ENCODE peak calls at places on chromosomes 5 and 9, in six cellular contexts. V is K562, T is GM12878, Z is H1, G is HepG2, F is SK-N-SH. D is an unnamed sample.

GRCh38 chr9:137491735-137492432 is 32.8 kb upstream of the NSMF start:
- DNase-seq in V (peak), T (no peak), Z (no peak), G (no peak), F (no peak), D (no peak)

GRCh38 chr5:133924221-133924920 is 44.1 kb downstream of the C5orf15 start:
- DNase-seq in V (no peak), T (no peak), Z (no peak), G (no peak), F (peak), D (no peak)

GRCh38 chr5:100901851-100902341 is 1.2 kb downstream of the ST8SIA4 start:
- DNase-seq in V (no peak), T (no peak), Z (no peak), G (no peak), F (no peak), D (peak)

GRCh38 chr5:143557061-143557818 is 153.8 kb upstream of the NR3C1 start:
- DNase-seq in V (no peak), T (peak), Z (no peak), G (no peak), F (no peak), D (no peak)

GRCh38 chr9:75010570-75010969 is 17.5 kb downstream of the CARNMT1 start:
- DNase-seq in V (no peak), T (no peak), Z (no peak), G (no peak), F (no peak), D (no peak)

GRCh38 chr9:69036319-69036718 is 767 bp downstream of the FXN start:
- DNase-seq in V (peak), T (no peak), Z (no peak), G (peak), F (no peak), D (peak)

GRCh38 chr9:137241490-137242328 is 622 bp downstream of the TUBB4B start:
- DNase-seq in V (peak), T (no peak), Z (no peak), G (peak), F (peak), D (no peak)

GRCh38 chr5:14932902-14933475 is 61.4 kb upstream of the ANKH start:
- DNase-seq in V (no peak), T (no peak), Z (no peak), G (no peak), F (no peak), D (no peak)

GRCh38 chr9:123391233-123391632 is 35.2 kb downstream of the CRB2 start:
- DNase-seq in V (no peak), T (no peak), Z (no peak), G (no peak), F (no peak), D (no peak)

GRCh38 chr5:137845472-137845871 is 22.2 kb upstream of the MYOT start:
- DNase-seq in V (no peak), T (no peak), Z (no peak), G (no peak), F (peak), D (no peak)

GRCh38 chr5:139677404-139678282 is 29.5 kb downstream of the CXXC5 start:
- DNase-seq in V (no peak), T (no peak), Z (no peak), G (no peak), F (peak), D (no peak)

GRCh38 chr5:134077926-134078580 is 36.4 kb upstream of the TCF7 start:
- DNase-seq in V (no peak), T (no peak), Z (no peak), G (no peak), F (no peak), D (no peak)

GRCh38 chr9:25678147-25678666 is at the start of gene TUSC1:
- DNase-seq in V (no peak), T (no peak), Z (peak), G (no peak), F (peak), D (peak)

GRCh38 chr5:2113348-2114131 is 230.8 kb upstream of the IRX4 start:
- DNase-seq in V (no peak), T (no peak), Z (no peak), G (no peak), F (no peak), D (no peak)

GRCh38 chr9:96171749-96172148 is 130.2 kb downstream of the HSD17B3 start:
- DNase-seq in V (no peak), T (no peak), Z (no peak), G (no peak), F (no peak), D (no peak)

GRCh38 chr5:109921735-109922395 is 232.1 kb downstream of the MAN2A1 start:
- DNase-seq in V (no peak), T (no peak), Z (no peak), G (no peak), F (no peak), D (no peak)
- TF ChIP-seq GABPA in V (no peak), T (no peak), Z (no peak), G (no peak), F (no peak), D (no peak)

GRCh38 chr9:101269596-101270324 is 115.0 kb downstream of the BAAT start:
- DNase-seq in V (no peak), T (no peak), Z (no peak), G (no peak), F (no peak), D (no peak)
- TF ChIP-seq GABPA in V (no peak), T (no peak), Z (no peak), G (no peak), F (no peak), D (no peak)

GRCh38 chr5:135320718-135321484 is 78.1 kb downstream of the MACROH2A1 start:
- DNase-seq in V (no peak), T (no peak), Z (no peak), G (no peak), F (no peak), D (no peak)
- TF ChIP-seq GABPA in V (no peak), T (no peak), Z (no peak), G (no peak), F (no peak), D (no peak)

GRCh38 chr9:34070601-34071340 is 22.1 kb upstream of the UBAP2 start:
- DNase-seq in V (no peak), T (no peak), Z (no peak), G (no peak), F (no peak), D (no peak)
- TF ChIP-seq GABPA in V (no peak), T (no peak), Z (no peak), G (no peak), F (no peak), D (no peak)

DNA sequence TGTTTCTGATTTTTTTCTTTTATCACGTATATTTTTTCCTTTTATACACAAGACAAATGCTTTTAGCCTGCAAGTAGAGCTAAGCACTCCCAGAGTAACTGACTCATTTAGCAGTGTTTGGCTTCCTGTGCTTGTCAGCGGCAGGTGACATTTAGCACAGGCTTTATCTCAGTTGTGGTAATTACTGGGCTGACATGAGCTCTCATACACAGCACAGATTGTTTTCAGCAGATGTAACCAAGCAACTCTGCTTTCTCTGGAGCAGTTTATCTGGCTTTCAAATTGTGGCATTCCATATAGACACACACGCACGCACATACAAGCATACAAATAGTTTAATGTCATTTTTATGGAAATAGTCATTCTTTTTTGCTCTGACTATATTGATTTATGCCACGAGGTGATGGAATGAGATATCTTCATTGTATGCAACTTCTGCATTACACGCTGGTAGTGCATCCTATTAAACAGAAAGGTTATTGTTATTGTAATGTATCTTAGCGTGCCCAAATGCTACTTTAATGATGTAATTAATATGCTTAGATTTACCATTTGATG is 379.0 kb upstream of the GRAMD2B start:
- DNase-seq in V (no peak), T (no peak), Z (no peak), G (no peak), F (peak), D (no peak)
- TF ChIP-seq GABPA in V (no peak), T (no peak), Z (no peak), G (no peak), F (no peak), D (no peak)

GRCh38 chr9:27108981-27109541 is at the start of gene TEK:
- DNase-seq in V (no peak), T (no peak), Z (no peak), G (no peak), F (no peak), D (no peak)

GRCh38 chr9:27109621-27110020 is 596 bp downstream of the TEK start:
- DNase-seq in V (no peak), T (no peak), Z (no peak), G (no peak), F (no peak), D (no peak)

GRCh38 chr9:27112235-27112634 is 3.2 kb downstream of the TEK start:
- DNase-seq in V (no peak), T (no peak), Z (no peak), G (no peak), F (no peak), D (no peak)

GRCh38 chr9:27107241-27107640 is 1.8 kb upstream of the TEK start:
- DNase-seq in V (no peak), T (no peak), Z (no peak), G (no peak), F (no peak), D (no peak)

GRCh38 chr9:27110181-27110580 is 1.2 kb downstream of the TEK start:
- DNase-seq in V (no peak), T (no peak), Z (no peak), G (no peak), F (no peak), D (no peak)
- TF ChIP-seq GABPA in V (no peak), T (no peak), Z (no peak), G (no peak), F (no peak), D (no peak)

GRCh38 chr9:128276574-128277270 is 646 bp downstream of the SWI5 start:
- DNase-seq in V (peak), T (no peak), Z (no peak), G (no peak), F (peak), D (no peak)
- TF ChIP-seq GABPA in V (no peak), T (no peak), Z (no peak), G (no peak), F (no peak), D (no peak)

DNA sequence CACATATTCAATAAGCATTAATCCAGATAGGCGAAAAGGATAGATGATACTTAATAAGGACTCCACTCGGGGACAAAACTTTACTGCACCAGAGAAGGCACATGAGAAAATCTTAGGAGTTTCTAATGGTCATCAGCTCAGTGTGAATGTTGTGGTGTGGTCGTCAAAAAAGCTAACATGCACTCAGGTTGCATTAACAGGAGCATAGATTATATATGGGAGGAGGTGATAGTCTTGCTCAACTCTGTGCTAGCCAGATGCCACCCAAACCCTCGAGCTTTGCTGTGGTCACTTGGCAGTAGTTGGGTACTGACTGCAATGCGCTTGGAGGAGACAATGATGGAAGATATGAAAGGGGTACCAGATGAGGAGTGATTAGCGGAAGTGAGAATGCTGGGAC is 8.6 kb upstream of the COL27A1 start:
- DNase-seq in V (no peak), T (no peak), Z (no peak), G (no peak), F (no peak), D (no peak)
- TF ChIP-seq GABPA in V (no peak), T (no peak), Z (no peak), G (no peak), F (no peak), D (no peak)

D was measured in HL-60.